ENCODE peak calls at places on chromosomes 12 and 14, in six cellular contexts. C is AG09309, K is left lung, J is H9, T is left ventricle myocardium inferior, Z is fibroblast of pulmonary artery. W is an unnamed sample.

GRCh38 chr12:130300090-130300489 is 37.6 kb upstream of the PIWIL1 start:
- DNase-seq in T (no peak), Z (no peak), C (no peak), J (no peak), K (no peak), W (no peak)

GRCh38 chr12:78835493-78835892 is 29.1 kb upstream of the SYT1 start:
- DNase-seq in T (no peak), C (no peak), Z (no peak), J (no peak), K (no peak), W (peak; percentile 49)

GRCh38 chr12:25327321-25327720 is 76.6 kb upstream of the KRAS start:
- DNase-seq in C (no peak), J (no peak), K (no peak), Z (no peak), T (no peak), W (no peak)

GRCh38 chr14:65961004-65961403 is 525.2 kb upstream of the CCDC196 start:
- DNase-seq in K (no peak), C (no peak), J (peak; percentile 75), T (peak; percentile 20), Z (peak; percentile 76), W (peak; percentile 82)

GRCh38 chr14:37263656-37264236 is 66.0 kb downstream of the MIPOL1 start:
- DNase-seq in T (no peak), K (no peak), Z (peak; percentile 13), J (no peak), C (no peak), W (no peak)

GRCh38 chr12:110917467-110917866 is 2.9 kb downstream of the MYL2 start:
- DNase-seq in C (no peak), Z (peak; percentile 85), J (no peak), T (no peak), K (no peak), W (no peak)

GRCh38 chr12:55789171-55789570 is 28.4 kb downstream of the SARNP start:
- DNase-seq in C (no peak), T (no peak), J (no peak), Z (no peak), K (no peak), W (no peak)

GRCh38 chr12:64110864-64111263 is 111.2 kb downstream of the KICS2 start:
- DNase-seq in J (no peak), T (no peak), C (no peak), Z (no peak), K (no peak), W (no peak)

GRCh38 chr14:104782086-104782822 is 13.3 kb downstream of the AKT1 start:
- DNase-seq in Z (no peak), J (no peak), C (no peak), K (peak; percentile 75), T (no peak), W (peak; percentile 10)

GRCh38 chr12:42023733-42024494 is 120.8 kb downstream of the GXYLT1 start:
- DNase-seq in T (peak; percentile 65), J (peak; percentile 86), C (peak; percentile 29), Z (peak; percentile 76), K (peak; percentile 89), W (peak; percentile 88)

GRCh38 chr12:132243596-132244289 is 85.6 kb downstream of the GALNT9 start:
- DNase-seq in C (no peak), T (no peak), Z (no peak), K (peak; percentile 68), J (peak; percentile 72), W (peak; percentile 29)

GRCh38 chr12:112936927-112937326 is 1.3 kb upstream of the OAS3 start:
- DNase-seq in T (no peak), Z (no peak), C (no peak), K (no peak), J (no peak), W (no peak)

GRCh38 chr14:20662968-20663731 is 21.2 kb upstream of the RNASE4 start:
- DNase-seq in Z (peak; percentile 66), C (peak; percentile 16), J (peak; percentile 91), K (peak; percentile 84), T (no peak), W (peak; percentile 51)

GRCh38 chr12:106459534-106459933 is 102.0 kb downstream of the POLR3B start:
- DNase-seq in C (no peak), Z (no peak), K (no peak), J (no peak), T (no peak), W (no peak)

GRCh38 chr12:106461730-106462129 is 104.2 kb downstream of the POLR3B start:
- DNase-seq in J (no peak), C (no peak), T (no peak), Z (no peak), K (no peak), W (no peak)

GRCh38 chr12:106455100-106455499 is 97.6 kb downstream of the POLR3B start:
- DNase-seq in J (no peak), Z (no peak), T (no peak), K (no peak), C (no peak), W (no peak)

GRCh38 chr12:106459124-106459523 is 101.6 kb downstream of the POLR3B start:
- DNase-seq in Z (no peak), C (no peak), J (no peak), T (no peak), K (no peak), W (no peak)
- TF ChIP-seq CTCF in Z (no peak), C (no peak), J (no peak), T (no peak), K (no peak), W (no peak)

GRCh38 chr12:1768585-1768984 is 51.8 kb upstream of the LRTM2 start:
- DNase-seq in C (no peak), J (no peak), Z (no peak), T (no peak), K (no peak), W (no peak)
- TF ChIP-seq CTCF in C (no peak), J (no peak), Z (no peak), T (no peak), K (no peak), W (no peak)

GRCh38 chr12:67088401-67089118 is 180.6 kb upstream of the CAND1 start:
- DNase-seq in C (no peak), T (no peak), K (no peak), J (no peak), Z (no peak), W (no peak)

GRCh38 chr12:67082221-67082620 is 186.9 kb upstream of the CAND1 start:
- DNase-seq in J (no peak), Z (no peak), K (no peak), T (no peak), C (no peak), W (no peak)

GRCh38 chr12:67091204-67091603 is 178.0 kb upstream of the CAND1 start:
- DNase-seq in T (no peak), J (no peak), C (no peak), Z (no peak), K (no peak), W (no peak)

GRCh38 chr12:67085699-67086098 is 183.5 kb upstream of the CAND1 start:
- DNase-seq in J (no peak), K (no peak), C (no peak), Z (no peak), T (no peak), W (no peak)

GRCh38 chr12:67086116-67086515 is 183.0 kb upstream of the CAND1 start:
- DNase-seq in K (no peak), Z (no peak), J (no peak), T (no peak), C (no peak), W (no peak)
- TF ChIP-seq CTCF in K (no peak), Z (no peak), J (no peak), T (no peak), C (no peak), W (no peak)

GRCh38 chr12:65878540-65878939 is 54.3 kb downstream of the HMGA2 start:
- DNase-seq in C (no peak), K (no peak), J (no peak), T (no peak), Z (no peak), W (no peak)
- TF ChIP-seq CTCF in C (peak; percentile 44), K (no peak), J (peak; percentile 54), T (no peak), Z (peak; percentile 29), W (no peak)

W was measured in glutamatergic neuron.